ENCODE peak calls at places on chromosomes 6 and 20, in eight cellular contexts. J is fibroblast of lung, W is gastrocnemius medialis, N is MM.1S, A is IMR-90, G is HL-60, U is sigmoid colon, E is body of pancreas. F is an unnamed sample.

GRCh38 chr6:170132011-170132521 is 158.8 kb downstream of the DLL1 start:
- DNase-seq in W (no peak), U (peak), G (no peak), N (no peak), E (no peak), A (no peak), J (no peak), F (no peak)

GRCh38 chr6:75326557-75327258 is 42.1 kb upstream of the TMEM30A start:
- DNase-seq in G (no peak), W (no peak), A (peak), N (no peak), J (peak), E (no peak), U (no peak), F (no peak)

GRCh38 chr6:147106759-147107401 is 97.3 kb upstream of the STXBP5 start:
- DNase-seq in U (no peak), N (no peak), A (peak), G (peak), J (peak), W (no peak), E (no peak), F (peak)

GRCh38 chr6:113854531-113855499 is 2.3 kb upstream of the MARCKS start:
- DNase-seq in W (peak), G (no peak), E (peak), U (peak), J (peak), A (peak), N (peak), F (peak)

GRCh38 chr6:89050155-89050554 is 30.4 kb upstream of the PNRC1 start:
- DNase-seq in G (peak), N (no peak), J (peak), A (peak), E (peak), W (peak), U (peak), F (no peak)

GRCh38 chr6:165717732-165718465 is 54.9 kb upstream of the PDE10A start:
- DNase-seq in A (peak), J (peak), W (no peak), U (no peak), G (no peak), N (no peak), E (no peak), F (peak)

GRCh38 chr20:11833825-11834224 is 83.9 kb upstream of the BTBD3 start:
- DNase-seq in A (no peak), J (no peak), E (no peak), U (no peak), W (no peak), N (no peak), G (no peak), F (no peak)

GRCh38 chr6:24513602-24514001 is 18.8 kb downstream of the ALDH5A1 start:
- DNase-seq in G (no peak), W (no peak), E (no peak), A (no peak), J (no peak), N (peak), U (no peak), F (no peak)

GRCh38 chr6:29491574-29491973 is 3.8 kb upstream of the MAS1L start:
- DNase-seq in W (no peak), N (no peak), U (no peak), E (no peak), G (no peak), J (no peak), A (no peak), F (no peak)

GRCh38 chr6:12977851-12978250 is 261.3 kb downstream of the PHACTR1 start:
- DNase-seq in W (no peak), A (no peak), E (no peak), N (no peak), U (no peak), G (no peak), J (no peak), F (no peak)

GRCh38 chr6:35703554-35703953 is 14.8 kb upstream of the FKBP5 start:
- DNase-seq in W (no peak), E (no peak), N (peak), A (no peak), U (peak), J (no peak), G (no peak), F (no peak)

GRCh38 chr20:57409316-57409671 is 18.1 kb downstream of the RBM38 start:
- DNase-seq in N (no peak), G (no peak), U (no peak), A (no peak), W (no peak), E (no peak), J (no peak), F (no peak)

GRCh38 chr6:6584310-6585002 is 4.1 kb upstream of the LY86 start:
- DNase-seq in E (no peak), G (no peak), W (no peak), J (no peak), A (no peak), U (no peak), N (no peak), F (no peak)

GRCh38 chr6:40563111-40563510 is 24.1 kb downstream of the LRFN2 start:
- DNase-seq in E (no peak), J (no peak), G (no peak), W (no peak), N (no peak), A (no peak), U (no peak), F (no peak)

GRCh38 chr6:107458687-107459282 is 579 bp downstream of the PDSS2 start:
- DNase-seq in E (peak), J (peak), W (peak), U (no peak), A (peak), G (no peak), N (peak), F (no peak)

GRCh38 chr6:168130683-168131371 is 51.8 kb upstream of the FRMD1 start:
- DNase-seq in G (no peak), E (no peak), A (no peak), N (no peak), W (no peak), U (peak), J (no peak), F (no peak)
- H3K4me3 ChIP-seq in G (no peak), E (no peak), A (no peak), N (no peak), W (no peak), U (no peak), J (no peak), F (no peak)

GRCh38 chr6:79134699-79135474 is 56.8 kb upstream of the PHIP start:
- DNase-seq in A (no peak), N (no peak), G (no peak), J (no peak), U (no peak), W (no peak), E (no peak), F (no peak)
- TF ChIP-seq CTCF in A (no peak), N (no peak), G (no peak), J (no peak), U (no peak), W (no peak), E (no peak), F (no peak)

DNA sequence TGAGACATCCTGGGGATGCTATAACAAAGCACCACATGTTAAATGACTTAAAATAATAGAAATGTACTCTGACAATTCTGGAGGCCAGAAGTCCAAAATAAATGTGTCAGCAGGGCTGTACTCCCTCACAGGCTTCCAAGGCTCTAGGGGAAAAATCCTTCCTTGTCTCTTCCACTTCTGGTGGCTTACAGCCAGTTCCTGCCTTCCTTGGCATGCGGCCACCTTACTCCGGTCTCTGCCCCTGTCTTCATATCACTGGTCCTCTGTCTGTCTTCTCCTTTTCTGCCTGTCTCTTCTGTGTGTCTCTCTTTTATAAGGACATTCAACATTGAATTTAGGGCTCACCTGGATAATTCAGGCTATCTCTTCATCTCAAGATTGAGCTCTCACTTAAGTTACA is 155.3 kb upstream of the SYNCRIP start:
- DNase-seq in N (no peak), U (no peak), A (no peak), E (peak), J (no peak), G (no peak), W (no peak), F (no peak)
- H3K27ac ChIP-seq in N (no peak), U (no peak), A (no peak), E (no peak), J (no peak), G (no peak), W (no peak), F (no peak)

GRCh38 chr6:31144296-31144969 is 5.6 kb upstream of the PSORS1C2 start:
- DNase-seq in U (no peak), N (no peak), A (no peak), J (no peak), G (no peak), W (no peak), E (no peak), F (no peak)

GRCh38 chr6:31145386-31145785 is 6.5 kb upstream of the PSORS1C2 start:
- DNase-seq in G (no peak), U (no peak), N (no peak), E (no peak), A (no peak), J (no peak), W (no peak), F (no peak)

GRCh38 chr6:31142356-31142755 is 3.5 kb upstream of the PSORS1C2 start:
- DNase-seq in G (no peak), J (no peak), E (no peak), A (no peak), U (no peak), N (no peak), W (no peak), F (no peak)

GRCh38 chr6:31143148-31143547 is 4.3 kb upstream of the PSORS1C2 start:
- DNase-seq in G (no peak), W (no peak), J (peak), N (no peak), A (peak), E (peak), U (peak), F (peak)

GRCh38 chr6:31144970-31145340 is 6.1 kb upstream of the PSORS1C2 start:
- DNase-seq in J (no peak), W (no peak), N (no peak), A (no peak), E (no peak), U (no peak), G (no peak), F (no peak)
- H3K4me3 ChIP-seq in J (no peak), W (no peak), N (no peak), A (no peak), E (no peak), U (no peak), G (no peak), F (no peak)

GRCh38 chr20:45111799-45112471 is 3.0 kb downstream of the WFDC5 start:
- DNase-seq in U (no peak), N (no peak), A (no peak), E (no peak), W (no peak), G (no peak), J (peak), F (no peak)
- TF ChIP-seq CTCF in U (no peak), N (peak), A (peak), E (peak), W (no peak), G (peak), J (peak), F (peak)

GRCh38 chr20:48938670-48939069 is 17.2 kb downstream of the ARFGEF2 start:
- DNase-seq in G (no peak), E (no peak), W (no peak), J (no peak), A (no peak), N (no peak), U (no peak), F (no peak)
- H3K27ac ChIP-seq in G (no peak), E (no peak), W (no peak), J (no peak), A (no peak), N (no peak), U (no peak), F (no peak)

GRCh38 chr6:117229870-117230269 is 35.5 kb upstream of the VGLL2 start:
- DNase-seq in N (no peak), E (no peak), W (no peak), J (no peak), G (no peak), A (no peak), U (no peak), F (no peak)

GRCh38 chr6:117231466-117231865 is 33.9 kb upstream of the VGLL2 start:
- DNase-seq in N (no peak), U (no peak), G (no peak), E (no peak), A (no peak), W (no peak), J (no peak), F (no peak)

GRCh38 chr6:117232191-117232590 is 33.2 kb upstream of the VGLL2 start:
- DNase-seq in G (no peak), A (no peak), J (no peak), N (no peak), E (no peak), U (no peak), W (no peak), F (no peak)

GRCh38 chr6:117237561-117237960 is 27.8 kb upstream of the VGLL2 start:
- DNase-seq in N (no peak), W (no peak), J (no peak), U (no peak), A (no peak), G (no peak), E (no peak), F (peak)

DNA sequence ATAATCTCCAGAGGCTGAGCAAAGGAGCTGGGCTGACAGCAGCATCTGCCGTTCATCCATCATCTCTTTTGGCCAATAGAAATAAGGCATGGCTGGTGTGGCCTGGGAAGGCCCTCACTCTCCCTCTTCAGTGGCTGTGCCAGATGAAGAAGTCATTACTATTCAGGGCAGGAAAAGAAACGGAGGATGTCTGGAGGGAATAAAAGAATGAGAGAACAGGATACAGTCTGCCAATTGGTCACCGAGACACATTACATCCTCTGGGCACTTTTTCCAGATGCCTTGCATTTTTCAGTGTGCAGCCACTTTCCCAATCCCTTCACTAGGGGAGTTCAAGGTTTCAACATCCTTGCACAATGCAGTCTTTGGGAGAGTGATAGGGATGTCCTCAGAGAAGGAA is 32.2 kb upstream of the VGLL2 start:
- DNase-seq in J (no peak), A (no peak), U (no peak), E (no peak), W (peak), N (no peak), G (no peak), F (no peak)
- H3K4me3 ChIP-seq in J (no peak), A (no peak), U (no peak), E (no peak), W (no peak), N (no peak), G (no peak), F (no peak)

GRCh38 chr6:44266347-44266746 is 996 bp upstream of the NFKBIE start:
- DNase-seq in E (no peak), U (no peak), J (no peak), G (no peak), N (no peak), A (no peak), W (no peak), F (no peak)

GRCh38 chr6:44263357-44264100 is 1.8 kb downstream of the NFKBIE start:
- DNase-seq in E (peak), W (no peak), G (no peak), J (no peak), N (peak), U (no peak), A (peak), F (peak)

GRCh38 chr6:44265843-44266233 is 487 bp upstream of the NFKBIE start:
- DNase-seq in U (no peak), W (no peak), E (no peak), G (no peak), J (no peak), N (no peak), A (no peak), F (no peak)

GRCh38 chr6:44264154-44265002 is 973 bp downstream of the NFKBIE start:
- DNase-seq in G (no peak), N (peak), A (peak), J (no peak), U (no peak), E (no peak), W (no peak), F (no peak)

GRCh38 chr6:44265003-44265842 is at the start of gene NFKBIE:
- DNase-seq in J (peak), N (peak), U (peak), A (peak), W (peak), G (no peak), E (peak), F (peak)
- TF ChIP-seq CTCF in J (no peak), N (peak), U (no peak), A (peak), W (peak), G (no peak), E (peak), F (peak)

GRCh38 chr6:31837612-31838553 is 10.3 kb downstream of the HSPA1B start:
- DNase-seq in W (no peak), G (peak), J (no peak), A (no peak), E (no peak), U (no peak), N (no peak), F (no peak)
- H3K27ac ChIP-seq in W (peak), G (peak), J (peak), A (no peak), E (no peak), U (peak), N (no peak), F (no peak)